ENCODE peak calls at places on chromosomes 4 and X, in seven cellular contexts. One of them, this sample, is unnamed.

GRCh38 chrX:55167124-55167523 is 53.0 kb upstream of the PAGE5 start:
- DNase-seq in HFF-Myc: no peak
- DNase-seq in effector memory CD4-positive, alpha-beta T cell: no peak
- DNase-seq in adipocyte: no peak
- DNase-seq in NT2/D1: no peak
- DNase-seq in foreskin fibroblast: peak; percentile 15
- DNase-seq in naive thymus-derived CD4-positive, alpha-beta T cell: no peak
- DNase-seq in this sample: no peak

GRCh38 chr4:164482788-164483187 is 271.1 kb upstream of the SMIM31 start:
- DNase-seq in HFF-Myc: no peak
- DNase-seq in effector memory CD4-positive, alpha-beta T cell: no peak
- DNase-seq in adipocyte: no peak
- DNase-seq in NT2/D1: no peak
- DNase-seq in foreskin fibroblast: no peak
- DNase-seq in naive thymus-derived CD4-positive, alpha-beta T cell: no peak
- DNase-seq in this sample: no peak

GRCh38 chrX:133905305-133905704 is 80.1 kb downstream of the GPC3 start:
- DNase-seq in HFF-Myc: no peak
- DNase-seq in effector memory CD4-positive, alpha-beta T cell: no peak
- DNase-seq in adipocyte: no peak
- DNase-seq in NT2/D1: no peak
- DNase-seq in foreskin fibroblast: no peak
- DNase-seq in naive thymus-derived CD4-positive, alpha-beta T cell: no peak
- DNase-seq in this sample: no peak

GRCh38 chrX:153065389-153065788 is 6.9 kb upstream of the PNMA6A start:
- DNase-seq in HFF-Myc: no peak
- DNase-seq in effector memory CD4-positive, alpha-beta T cell: no peak
- DNase-seq in adipocyte: peak; percentile 8
- DNase-seq in NT2/D1: no peak
- DNase-seq in foreskin fibroblast: peak; percentile 26
- DNase-seq in naive thymus-derived CD4-positive, alpha-beta T cell: no peak
- DNase-seq in this sample: no peak

GRCh38 chr4:181219783-181220416 is 1023.3 kb upstream of the TENM3 start:
- DNase-seq in HFF-Myc: no peak
- DNase-seq in effector memory CD4-positive, alpha-beta T cell: no peak
- DNase-seq in adipocyte: no peak
- DNase-seq in NT2/D1: no peak
- DNase-seq in foreskin fibroblast: no peak
- DNase-seq in naive thymus-derived CD4-positive, alpha-beta T cell: no peak
- DNase-seq in this sample: no peak

GRCh38 chr4:84875636-84876371 is 90.7 kb downstream of the WDFY3 start:
- DNase-seq in HFF-Myc: no peak
- DNase-seq in effector memory CD4-positive, alpha-beta T cell: no peak
- DNase-seq in adipocyte: no peak
- DNase-seq in NT2/D1: no peak
- DNase-seq in foreskin fibroblast: no peak
- DNase-seq in naive thymus-derived CD4-positive, alpha-beta T cell: no peak
- DNase-seq in this sample: no peak

GRCh38 chr4:41213563-41214157 is 682 bp downstream of the APBB2 start:
- DNase-seq in HFF-Myc: no peak
- DNase-seq in effector memory CD4-positive, alpha-beta T cell: no peak
- DNase-seq in adipocyte: peak; percentile 59
- DNase-seq in NT2/D1: no peak
- DNase-seq in foreskin fibroblast: peak; percentile 52
- DNase-seq in naive thymus-derived CD4-positive, alpha-beta T cell: no peak
- DNase-seq in this sample: no peak

GRCh38 chrX:2928127-2928582 is 984 bp downstream of the ARSD start:
- DNase-seq in HFF-Myc: peak; percentile 5
- DNase-seq in effector memory CD4-positive, alpha-beta T cell: no peak
- DNase-seq in adipocyte: peak; percentile 45
- DNase-seq in NT2/D1: peak; percentile 74
- DNase-seq in foreskin fibroblast: no peak
- DNase-seq in naive thymus-derived CD4-positive, alpha-beta T cell: no peak
- DNase-seq in this sample: no peak

GRCh38 chr4:3873446-3874415 is 107.5 kb downstream of the ADRA2C start:
- DNase-seq in HFF-Myc: no peak
- DNase-seq in effector memory CD4-positive, alpha-beta T cell: no peak
- DNase-seq in adipocyte: no peak
- DNase-seq in NT2/D1: no peak
- DNase-seq in foreskin fibroblast: no peak
- DNase-seq in naive thymus-derived CD4-positive, alpha-beta T cell: no peak
- DNase-seq in this sample: no peak

GRCh38 chrX:97057349-97057909 is 173.7 kb downstream of the RPA4 start:
- DNase-seq in HFF-Myc: no peak
- DNase-seq in effector memory CD4-positive, alpha-beta T cell: no peak
- DNase-seq in adipocyte: no peak
- DNase-seq in NT2/D1: no peak
- DNase-seq in foreskin fibroblast: no peak
- DNase-seq in naive thymus-derived CD4-positive, alpha-beta T cell: no peak
- DNase-seq in this sample: no peak

GRCh38 chr4:112889199-112889598 is 160.3 kb upstream of the ANK2 start:
- DNase-seq in HFF-Myc: no peak
- DNase-seq in effector memory CD4-positive, alpha-beta T cell: no peak
- DNase-seq in adipocyte: no peak
- DNase-seq in NT2/D1: no peak
- DNase-seq in foreskin fibroblast: no peak
- DNase-seq in naive thymus-derived CD4-positive, alpha-beta T cell: no peak
- DNase-seq in this sample: no peak

GRCh38 chr4:188246488-188246887 is 107.2 kb downstream of the TRIML1 start:
- DNase-seq in HFF-Myc: no peak
- DNase-seq in effector memory CD4-positive, alpha-beta T cell: no peak
- DNase-seq in adipocyte: no peak
- DNase-seq in NT2/D1: peak; percentile 28
- DNase-seq in foreskin fibroblast: no peak
- DNase-seq in naive thymus-derived CD4-positive, alpha-beta T cell: no peak
- DNase-seq in this sample: no peak

GRCh38 chr4:20386906-20387305 is 135.2 kb downstream of the SLIT2 start:
- DNase-seq in HFF-Myc: no peak
- DNase-seq in effector memory CD4-positive, alpha-beta T cell: no peak
- DNase-seq in adipocyte: no peak
- DNase-seq in NT2/D1: no peak
- DNase-seq in foreskin fibroblast: no peak
- DNase-seq in naive thymus-derived CD4-positive, alpha-beta T cell: no peak
- DNase-seq in this sample: no peak

GRCh38 chr4:20386001-20386740 is 134.5 kb downstream of the SLIT2 start:
- DNase-seq in HFF-Myc: no peak
- DNase-seq in effector memory CD4-positive, alpha-beta T cell: no peak
- DNase-seq in adipocyte: no peak
- DNase-seq in NT2/D1: no peak
- DNase-seq in foreskin fibroblast: no peak
- DNase-seq in naive thymus-derived CD4-positive, alpha-beta T cell: no peak
- DNase-seq in this sample: no peak

GRCh38 chr4:20384456-20384855 is 132.8 kb downstream of the SLIT2 start:
- DNase-seq in HFF-Myc: no peak
- DNase-seq in effector memory CD4-positive, alpha-beta T cell: no peak
- DNase-seq in adipocyte: no peak
- DNase-seq in NT2/D1: no peak
- DNase-seq in foreskin fibroblast: no peak
- DNase-seq in naive thymus-derived CD4-positive, alpha-beta T cell: no peak
- DNase-seq in this sample: no peak

GRCh38 chr4:20383283-20383682 is 131.6 kb downstream of the SLIT2 start:
- DNase-seq in HFF-Myc: no peak
- DNase-seq in effector memory CD4-positive, alpha-beta T cell: no peak
- DNase-seq in adipocyte: no peak
- DNase-seq in NT2/D1: no peak
- DNase-seq in foreskin fibroblast: no peak
- DNase-seq in naive thymus-derived CD4-positive, alpha-beta T cell: no peak
- DNase-seq in this sample: no peak

GRCh38 chr4:20383969-20384368 is 132.3 kb downstream of the SLIT2 start:
- DNase-seq in HFF-Myc: no peak
- DNase-seq in effector memory CD4-positive, alpha-beta T cell: no peak
- DNase-seq in adipocyte: no peak
- DNase-seq in NT2/D1: no peak
- DNase-seq in foreskin fibroblast: no peak
- DNase-seq in naive thymus-derived CD4-positive, alpha-beta T cell: no peak
- DNase-seq in this sample: no peak
- H3K4me3 ChIP-seq in HFF-Myc: no peak overlapping the region
- H3K4me3 ChIP-seq in effector memory CD4-positive, alpha-beta T cell: no peak overlapping the region
- H3K4me3 ChIP-seq in adipocyte: no peak overlapping the region
- H3K4me3 ChIP-seq in NT2/D1: no peak overlapping the region
- H3K4me3 ChIP-seq in foreskin fibroblast: no peak overlapping the region
- H3K4me3 ChIP-seq in naive thymus-derived CD4-positive, alpha-beta T cell: no peak overlapping the region
- H3K4me3 ChIP-seq in this sample: no peak overlapping the region

GRCh38 chr4:48779095-48779997 is 733 bp downstream of the FRYL start:
- DNase-seq in HFF-Myc: no peak
- DNase-seq in effector memory CD4-positive, alpha-beta T cell: peak; percentile 67
- DNase-seq in adipocyte: peak; percentile 88
- DNase-seq in NT2/D1: peak; percentile 13
- DNase-seq in foreskin fibroblast: peak; percentile 88
- DNase-seq in naive thymus-derived CD4-positive, alpha-beta T cell: peak; percentile 70
- DNase-seq in this sample: peak; percentile 66

GRCh38 chr4:48774760-48775398 is 5.2 kb downstream of the FRYL start:
- DNase-seq in HFF-Myc: no peak
- DNase-seq in effector memory CD4-positive, alpha-beta T cell: no peak
- DNase-seq in adipocyte: no peak
- DNase-seq in NT2/D1: no peak
- DNase-seq in foreskin fibroblast: no peak
- DNase-seq in naive thymus-derived CD4-positive, alpha-beta T cell: no peak
- DNase-seq in this sample: no peak

GRCh38 chr4:48779998-48780866 is at the start of gene FRYL:
- DNase-seq in HFF-Myc: peak; percentile 99
- DNase-seq in effector memory CD4-positive, alpha-beta T cell: peak; percentile 98
- DNase-seq in adipocyte: peak; percentile 100
- DNase-seq in NT2/D1: peak; percentile 96
- DNase-seq in foreskin fibroblast: peak; percentile 100
- DNase-seq in naive thymus-derived CD4-positive, alpha-beta T cell: peak; percentile 87
- DNase-seq in this sample: peak; percentile 94

GRCh38 chr4:48778431-48779094 is 1.5 kb downstream of the FRYL start:
- DNase-seq in HFF-Myc: no peak
- DNase-seq in effector memory CD4-positive, alpha-beta T cell: no peak
- DNase-seq in adipocyte: peak; percentile 78
- DNase-seq in NT2/D1: no peak
- DNase-seq in foreskin fibroblast: peak; percentile 53
- DNase-seq in naive thymus-derived CD4-positive, alpha-beta T cell: no peak
- DNase-seq in this sample: no peak

DNA sequence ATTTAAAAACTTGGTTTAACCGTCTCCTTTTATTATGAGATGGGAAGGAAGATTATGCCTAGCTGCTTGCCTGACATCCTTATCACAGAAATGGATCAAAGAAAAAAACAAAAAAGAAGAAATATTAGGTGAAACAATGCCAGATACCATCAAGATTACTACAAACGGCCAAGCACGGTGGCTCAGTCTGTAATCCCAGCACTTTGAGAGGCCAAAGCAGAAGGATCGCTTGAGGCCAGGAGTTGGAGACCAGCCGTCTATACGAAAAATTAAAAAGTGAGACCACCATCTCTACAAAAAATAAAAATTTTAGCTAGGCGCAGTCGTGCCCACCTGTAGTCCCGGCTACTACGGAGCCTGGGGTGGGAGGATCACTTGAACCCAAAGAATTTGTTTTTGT is 2.3 kb downstream of the FRYL start:
- DNase-seq in HFF-Myc: no peak
- DNase-seq in effector memory CD4-positive, alpha-beta T cell: no peak
- DNase-seq in adipocyte: no peak
- DNase-seq in NT2/D1: no peak
- DNase-seq in foreskin fibroblast: no peak
- DNase-seq in naive thymus-derived CD4-positive, alpha-beta T cell: no peak
- DNase-seq in this sample: no peak
- H3K4me3 ChIP-seq in HFF-Myc: peak overlapping the region; percentile 86
- H3K4me3 ChIP-seq in effector memory CD4-positive, alpha-beta T cell: peak overlapping the region; percentile 10
- H3K4me3 ChIP-seq in adipocyte: peak overlapping the region; percentile 96
- H3K4me3 ChIP-seq in NT2/D1: no peak overlapping the region
- H3K4me3 ChIP-seq in foreskin fibroblast: peak overlapping the region; percentile 98
- H3K4me3 ChIP-seq in naive thymus-derived CD4-positive, alpha-beta T cell: no peak overlapping the region
- H3K4me3 ChIP-seq in this sample: peak overlapping the region; percentile 57

GRCh38 chr4:1113311-1114009 is at the start of gene RNF212:
- DNase-seq in HFF-Myc: no peak
- DNase-seq in effector memory CD4-positive, alpha-beta T cell: peak; percentile 24
- DNase-seq in adipocyte: no peak
- DNase-seq in NT2/D1: no peak
- DNase-seq in foreskin fibroblast: peak; percentile 39
- DNase-seq in naive thymus-derived CD4-positive, alpha-beta T cell: peak; percentile 27
- DNase-seq in this sample: peak; percentile 30
- H3K4me3 ChIP-seq in HFF-Myc: no peak within 1 kb of the TSS
- H3K4me3 ChIP-seq in effector memory CD4-positive, alpha-beta T cell: no peak within 1 kb of the TSS
- H3K4me3 ChIP-seq in adipocyte: peak within 1 kb of the TSS; percentile 77
- H3K4me3 ChIP-seq in NT2/D1: no peak within 1 kb of the TSS
- H3K4me3 ChIP-seq in foreskin fibroblast: peak within 1 kb of the TSS; percentile 42
- H3K4me3 ChIP-seq in naive thymus-derived CD4-positive, alpha-beta T cell: peak within 1 kb of the TSS; percentile 33
- H3K4me3 ChIP-seq in this sample: peak within 1 kb of the TSS; percentile 4

GRCh38 chrX:37846934-37847732 is at the start of gene DYNLT3:
- DNase-seq in HFF-Myc: peak; percentile 30
- DNase-seq in effector memory CD4-positive, alpha-beta T cell: peak; percentile 74
- DNase-seq in adipocyte: peak; percentile 82
- DNase-seq in NT2/D1: peak; percentile 63
- DNase-seq in foreskin fibroblast: peak; percentile 90
- DNase-seq in naive thymus-derived CD4-positive, alpha-beta T cell: peak; percentile 51
- DNase-seq in this sample: peak; percentile 59
- H3K4me3 ChIP-seq in HFF-Myc: peak within 1 kb of the TSS; percentile 55
- H3K4me3 ChIP-seq in effector memory CD4-positive, alpha-beta T cell: peak within 1 kb of the TSS; percentile 73
- H3K4me3 ChIP-seq in adipocyte: peak within 1 kb of the TSS; percentile 83
- H3K4me3 ChIP-seq in NT2/D1: peak within 1 kb of the TSS; percentile 78
- H3K4me3 ChIP-seq in foreskin fibroblast: peak within 1 kb of the TSS; percentile 70
- H3K4me3 ChIP-seq in naive thymus-derived CD4-positive, alpha-beta T cell: peak within 1 kb of the TSS; percentile 84
- H3K4me3 ChIP-seq in this sample: peak within 1 kb of the TSS; percentile 84

DNA sequence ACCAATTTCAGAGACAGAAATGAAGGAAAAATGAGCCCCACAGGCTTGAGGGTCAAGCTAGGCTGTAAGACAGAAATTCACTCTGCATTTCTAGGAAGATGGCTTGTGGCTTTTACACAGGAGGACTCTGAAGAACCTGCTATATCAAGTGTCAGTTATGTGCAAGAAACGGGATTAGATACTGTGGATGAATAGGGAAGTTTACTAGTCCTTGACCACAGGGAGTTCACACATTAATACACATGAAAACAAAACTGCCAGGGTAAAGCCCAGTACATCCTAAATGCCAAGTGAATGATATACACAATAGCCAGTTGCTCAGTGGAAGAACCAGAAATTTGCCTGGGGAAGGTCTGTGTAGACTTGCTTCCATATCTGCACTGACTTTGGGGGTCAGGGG is 53.5 kb downstream of the TMEM131L start:
- DNase-seq in HFF-Myc: no peak
- DNase-seq in effector memory CD4-positive, alpha-beta T cell: no peak
- DNase-seq in adipocyte: no peak
- DNase-seq in NT2/D1: no peak
- DNase-seq in foreskin fibroblast: no peak
- DNase-seq in naive thymus-derived CD4-positive, alpha-beta T cell: no peak
- DNase-seq in this sample: no peak
- H3K4me3 ChIP-seq in HFF-Myc: no peak overlapping the region
- H3K4me3 ChIP-seq in effector memory CD4-positive, alpha-beta T cell: no peak overlapping the region
- H3K4me3 ChIP-seq in adipocyte: no peak overlapping the region
- H3K4me3 ChIP-seq in NT2/D1: no peak overlapping the region
- H3K4me3 ChIP-seq in foreskin fibroblast: no peak overlapping the region
- H3K4me3 ChIP-seq in naive thymus-derived CD4-positive, alpha-beta T cell: no peak overlapping the region
- H3K4me3 ChIP-seq in this sample: no peak overlapping the region

GRCh38 chr4:107380190-107380589 is 339.8 kb downstream of the PAPSS1 start:
- DNase-seq in HFF-Myc: no peak
- DNase-seq in effector memory CD4-positive, alpha-beta T cell: no peak
- DNase-seq in adipocyte: no peak
- DNase-seq in NT2/D1: no peak
- DNase-seq in foreskin fibroblast: peak; percentile 47
- DNase-seq in naive thymus-derived CD4-positive, alpha-beta T cell: no peak
- DNase-seq in this sample: no peak

GRCh38 chr4:107379054-107379869 is 340.8 kb downstream of the PAPSS1 start:
- DNase-seq in HFF-Myc: peak; percentile 52
- DNase-seq in effector memory CD4-positive, alpha-beta T cell: no peak
- DNase-seq in adipocyte: peak; percentile 66
- DNase-seq in NT2/D1: no peak
- DNase-seq in foreskin fibroblast: peak; percentile 59
- DNase-seq in naive thymus-derived CD4-positive, alpha-beta T cell: no peak
- DNase-seq in this sample: no peak

GRCh38 chr4:107376293-107376692 is 340.2 kb upstream of the DKK2 start:
- DNase-seq in HFF-Myc: no peak
- DNase-seq in effector memory CD4-positive, alpha-beta T cell: no peak
- DNase-seq in adipocyte: no peak
- DNase-seq in NT2/D1: no peak
- DNase-seq in foreskin fibroblast: no peak
- DNase-seq in naive thymus-derived CD4-positive, alpha-beta T cell: no peak
- DNase-seq in this sample: no peak

GRCh38 chr4:107380836-107381438 is 339.1 kb downstream of the PAPSS1 start:
- DNase-seq in HFF-Myc: no peak
- DNase-seq in effector memory CD4-positive, alpha-beta T cell: no peak
- DNase-seq in adipocyte: no peak
- DNase-seq in NT2/D1: no peak
- DNase-seq in foreskin fibroblast: peak; percentile 67
- DNase-seq in naive thymus-derived CD4-positive, alpha-beta T cell: no peak
- DNase-seq in this sample: no peak
- H3K4me3 ChIP-seq in HFF-Myc: no peak overlapping the region
- H3K4me3 ChIP-seq in effector memory CD4-positive, alpha-beta T cell: no peak overlapping the region
- H3K4me3 ChIP-seq in adipocyte: no peak overlapping the region
- H3K4me3 ChIP-seq in NT2/D1: no peak overlapping the region
- H3K4me3 ChIP-seq in foreskin fibroblast: no peak overlapping the region
- H3K4me3 ChIP-seq in naive thymus-derived CD4-positive, alpha-beta T cell: no peak overlapping the region
- H3K4me3 ChIP-seq in this sample: no peak overlapping the region